ENCODE peak calls at places on chromosomes 11 and 22, in eight cellular contexts. C, A, H, Z, O, K, S and L are unnamed samples.
A peak's percentile ranks its signal among the peaks of the same experiment; 100 is the strongest.

GRCh38 chr22:36386351-36386899 is 1.3 kb downstream of the MYH9 start:
- DNase-seq in C (peak; percentile 83), Z (peak; percentile 72), K (peak; percentile 50), S (peak; percentile 35), O (no peak), H (no peak), A (no peak), L (no peak)

GRCh38 chr22:27198518-27199035 is 541.2 kb downstream of the MIAT start:
- DNase-seq in C (no peak), K (no peak), S (no peak), Z (no peak), H (no peak), A (no peak), O (no peak), L (no peak)

GRCh38 chr11:79441159-79441875 is 487 bp upstream of the TENM4 start:
- DNase-seq in K (peak; percentile 21), S (no peak), A (no peak), C (no peak), O (no peak), Z (peak; percentile 1), H (no peak), L (peak; percentile 9)

GRCh38 chr11:34111722-34112270 is 6.4 kb downstream of the NAT10 start:
- DNase-seq in C (no peak), K (no peak), A (no peak), H (no peak), S (no peak), O (no peak), Z (no peak), L (no peak)

GRCh38 chr22:27406389-27406861 is 395.1 kb downstream of the MN1 start:
- DNase-seq in Z (peak; percentile 27), K (no peak), A (no peak), C (no peak), O (no peak), S (no peak), H (peak; percentile 11), L (no peak)

GRCh38 chr22:48520888-48521600 is 1306.6 kb downstream of the BRD1 start:
- DNase-seq in Z (no peak), H (no peak), K (no peak), S (no peak), O (no peak), A (no peak), C (no peak), L (no peak)

GRCh38 chr11:113697798-113698407 is 8.2 kb downstream of the TMPRSS5 start:
- DNase-seq in O (no peak), Z (no peak), A (no peak), S (no peak), H (no peak), K (no peak), C (no peak), L (no peak)

GRCh38 chr11:12743834-12744449 is 69.7 kb downstream of the TEAD1 start:
- DNase-seq in Z (no peak), K (no peak), A (no peak), H (no peak), C (no peak), O (no peak), S (no peak), L (no peak)

GRCh38 chr11:37830532-37830931 is 1232.5 kb upstream of the RAG2 start:
- DNase-seq in K (no peak), C (no peak), S (no peak), Z (no peak), A (no peak), H (no peak), O (no peak), L (no peak)

GRCh38 chr22:43289976-43290663 is 53.1 kb downstream of the SCUBE1 start:
- DNase-seq in O (no peak), A (no peak), Z (peak; percentile 45), H (peak; percentile 28), S (peak; percentile 55), C (peak; percentile 86), K (no peak), L (peak; percentile 47)

GRCh38 chr22:46107753-46108563 is 42.4 kb upstream of the PPARA start:
- DNase-seq in H (peak; percentile 54), S (no peak), C (peak; percentile 92), Z (no peak), O (no peak), K (no peak), A (no peak), L (no peak)

GRCh38 chr11:95904009-95904650 is 19.8 kb downstream of the MTMR2 start:
- DNase-seq in Z (no peak), O (no peak), H (no peak), K (no peak), S (no peak), A (no peak), C (no peak), L (no peak)

GRCh38 chr11:27649800-27650199 is 50.5 kb downstream of the BDNF start:
- DNase-seq in O (no peak), Z (no peak), K (no peak), A (no peak), S (no peak), H (no peak), C (no peak), L (no peak)

GRCh38 chr11:35558468-35558867 is 33.1 kb upstream of the PAMR1 start:
- DNase-seq in S (no peak), Z (no peak), K (no peak), A (no peak), O (no peak), C (no peak), H (peak; percentile 50), L (no peak)

GRCh38 chr11:122165972-122166371 is 50.0 kb upstream of the BLID start:
- DNase-seq in S (peak; percentile 45), Z (no peak), A (no peak), O (no peak), K (no peak), H (no peak), C (no peak), L (no peak)

GRCh38 chr22:46091277-46091977 is 58.9 kb upstream of the PPARA start:
- DNase-seq in A (no peak), S (no peak), H (no peak), C (peak; percentile 9), Z (no peak), O (no peak), K (no peak), L (no peak)

GRCh38 chr11:67406969-67407699 is 3.3 kb downstream of the TBC1D10C start:
- DNase-seq in A (no peak), C (peak; percentile 95), O (no peak), Z (no peak), H (no peak), K (no peak), S (no peak), L (no peak)

GRCh38 chr11:76371170-76371569 is 9.8 kb downstream of the THAP12 start:
- DNase-seq in C (no peak), S (no peak), H (peak; percentile 44), Z (peak; percentile 89), K (no peak), O (no peak), A (no peak), L (peak; percentile 77)

GRCh38 chr11:47460571-47461235 is 11.8 kb upstream of the RAPSN start:
- DNase-seq in C (no peak), S (no peak), K (no peak), O (no peak), H (no peak), A (no peak), Z (peak; percentile 30), L (no peak)

GRCh38 chr22:38148252-38148651 is 33.4 kb downstream of the PLA2G6 start:
- DNase-seq in C (no peak), Z (peak; percentile 66), A (no peak), O (no peak), K (no peak), S (no peak), H (peak; percentile 26), L (peak; percentile 65)

GRCh38 chr11:28566643-28567042 is 458.5 kb downstream of the METTL15 start:
- DNase-seq in K (no peak), A (no peak), C (peak; percentile 91), Z (peak; percentile 97), H (peak; percentile 95), S (no peak), O (peak; percentile 64), L (peak; percentile 98)

GRCh38 chr11:13126430-13126829 is 117.3 kb downstream of the RASSF10 start:
- DNase-seq in A (no peak), Z (peak; percentile 57), H (peak; percentile 93), C (no peak), S (peak; percentile 85), K (no peak), O (no peak), L (no peak)

GRCh38 chr11:65445604-65446445 is 23.2 kb downstream of the NEAT1 start:
- DNase-seq in C (peak; percentile 77), K (no peak), S (no peak), O (no peak), H (peak; percentile 85), Z (peak; percentile 24), A (no peak), L (no peak)